ENCODE peak calls at places on chromosomes 7 and 10, in six cellular contexts. One of them, this sample, is unnamed.

GRCh38 chr10:68067029-68067428 is 8.1 kb downstream of the HERC4 start:
- DNase-seq in lower lobe of right lung: no peak
- DNase-seq in fibroblast of lung: no peak
- DNase-seq in naive thymus-derived CD4-positive, alpha-beta T cell: no peak
- DNase-seq in small intestine: no peak
- DNase-seq in aorta: no peak
- DNase-seq in this sample: no peak

GRCh38 chr10:49568235-49568634 is 29.3 kb upstream of the ERCC6 start:
- DNase-seq in aorta: no peak
- DNase-seq in naive thymus-derived CD4-positive, alpha-beta T cell: no peak
- DNase-seq in fibroblast of lung: peak; percentile 6
- DNase-seq in small intestine: no peak
- DNase-seq in lower lobe of right lung: no peak
- DNase-seq in this sample: no peak

GRCh38 chr7:24504871-24505270 is 68.4 kb upstream of the PALS2 start:
- DNase-seq in naive thymus-derived CD4-positive, alpha-beta T cell: no peak
- DNase-seq in fibroblast of lung: no peak
- DNase-seq in lower lobe of right lung: no peak
- DNase-seq in aorta: no peak
- DNase-seq in small intestine: no peak
- DNase-seq in this sample: no peak

GRCh38 chr7:35781200-35781701 is 19.6 kb upstream of the SEPTIN7 start:
- DNase-seq in fibroblast of lung: peak; percentile 76
- DNase-seq in naive thymus-derived CD4-positive, alpha-beta T cell: no peak
- DNase-seq in small intestine: no peak
- DNase-seq in aorta: no peak
- DNase-seq in lower lobe of right lung: no peak
- DNase-seq in this sample: no peak

GRCh38 chr10:72254891-72255568 is 18.7 kb upstream of the DDIT4 start:
- DNase-seq in naive thymus-derived CD4-positive, alpha-beta T cell: no peak
- DNase-seq in small intestine: peak; percentile 89
- DNase-seq in fibroblast of lung: peak; percentile 95
- DNase-seq in lower lobe of right lung: peak; percentile 89
- DNase-seq in aorta: peak; percentile 94
- DNase-seq in this sample: no peak

GRCh38 chr7:25101817-25102216 is 23.2 kb downstream of the CYCS start:
- DNase-seq in fibroblast of lung: no peak
- DNase-seq in small intestine: no peak
- DNase-seq in lower lobe of right lung: no peak
- DNase-seq in aorta: no peak
- DNase-seq in naive thymus-derived CD4-positive, alpha-beta T cell: no peak
- DNase-seq in this sample: no peak

GRCh38 chr10:22874189-22874854 is 53.5 kb upstream of the ARMC3 start:
- DNase-seq in lower lobe of right lung: no peak
- DNase-seq in small intestine: no peak
- DNase-seq in aorta: no peak
- DNase-seq in fibroblast of lung: no peak
- DNase-seq in naive thymus-derived CD4-positive, alpha-beta T cell: no peak
- DNase-seq in this sample: no peak

GRCh38 chr7:105611856-105612775 is 30.8 kb upstream of the EFCAB10 start:
- DNase-seq in aorta: peak; percentile 44
- DNase-seq in fibroblast of lung: peak; percentile 19
- DNase-seq in naive thymus-derived CD4-positive, alpha-beta T cell: no peak
- DNase-seq in small intestine: no peak
- DNase-seq in lower lobe of right lung: no peak
- DNase-seq in this sample: no peak

GRCh38 chr7:32846630-32847225 is 44.8 kb downstream of the KBTBD2 start:
- DNase-seq in fibroblast of lung: peak; percentile 73
- DNase-seq in small intestine: peak; percentile 83
- DNase-seq in lower lobe of right lung: peak; percentile 91
- DNase-seq in aorta: peak; percentile 96
- DNase-seq in naive thymus-derived CD4-positive, alpha-beta T cell: peak; percentile 87
- DNase-seq in this sample: peak; percentile 81

GRCh38 chr7:45590679-45591057 is 16.5 kb downstream of the ADCY1 start:
- DNase-seq in lower lobe of right lung: no peak
- DNase-seq in fibroblast of lung: no peak
- DNase-seq in naive thymus-derived CD4-positive, alpha-beta T cell: no peak
- DNase-seq in small intestine: no peak
- DNase-seq in aorta: peak; percentile 55
- DNase-seq in this sample: no peak

GRCh38 chr10:78831457-78831856 is 237.3 kb upstream of the ZMIZ1 start:
- DNase-seq in fibroblast of lung: no peak
- DNase-seq in lower lobe of right lung: no peak
- DNase-seq in aorta: no peak
- DNase-seq in naive thymus-derived CD4-positive, alpha-beta T cell: no peak
- DNase-seq in small intestine: no peak
- DNase-seq in this sample: no peak

GRCh38 chr7:86904949-86905834 is 154.3 kb downstream of the ELAPOR2 start:
- DNase-seq in naive thymus-derived CD4-positive, alpha-beta T cell: no peak
- DNase-seq in lower lobe of right lung: no peak
- DNase-seq in aorta: no peak
- DNase-seq in fibroblast of lung: peak; percentile 31
- DNase-seq in small intestine: peak; percentile 3
- DNase-seq in this sample: no peak

GRCh38 chr7:67817481-67817880 is 820.8 kb downstream of the TYW1 start:
- DNase-seq in aorta: no peak
- DNase-seq in naive thymus-derived CD4-positive, alpha-beta T cell: no peak
- DNase-seq in lower lobe of right lung: no peak
- DNase-seq in small intestine: no peak
- DNase-seq in fibroblast of lung: no peak
- DNase-seq in this sample: no peak

GRCh38 chr7:74526780-74527179 is 73.1 kb downstream of the GTF2IRD1 start:
- DNase-seq in naive thymus-derived CD4-positive, alpha-beta T cell: no peak
- DNase-seq in fibroblast of lung: no peak
- DNase-seq in aorta: no peak
- DNase-seq in small intestine: peak; percentile 16
- DNase-seq in lower lobe of right lung: no peak
- DNase-seq in this sample: no peak

GRCh38 chr7:416761-417624 is 102.7 kb downstream of the PDGFA start:
- DNase-seq in lower lobe of right lung: peak; percentile 41
- DNase-seq in fibroblast of lung: no peak
- DNase-seq in aorta: peak; percentile 76
- DNase-seq in naive thymus-derived CD4-positive, alpha-beta T cell: no peak
- DNase-seq in small intestine: no peak
- DNase-seq in this sample: no peak

GRCh38 chr10:21368022-21368582 is 157.4 kb downstream of the SKIDA1 start:
- DNase-seq in lower lobe of right lung: no peak
- DNase-seq in naive thymus-derived CD4-positive, alpha-beta T cell: no peak
- DNase-seq in fibroblast of lung: no peak
- DNase-seq in aorta: no peak
- DNase-seq in small intestine: no peak
- DNase-seq in this sample: no peak

GRCh38 chr10:69316313-69317059 is 38.2 kb downstream of the HK1 start:
- DNase-seq in fibroblast of lung: peak; percentile 35
- DNase-seq in aorta: no peak
- DNase-seq in lower lobe of right lung: no peak
- DNase-seq in small intestine: no peak
- DNase-seq in naive thymus-derived CD4-positive, alpha-beta T cell: no peak
- DNase-seq in this sample: no peak

GRCh38 chr10:28558923-28559508 is 26.1 kb downstream of the WAC start:
- DNase-seq in small intestine: no peak
- DNase-seq in fibroblast of lung: no peak
- DNase-seq in lower lobe of right lung: no peak
- DNase-seq in aorta: no peak
- DNase-seq in naive thymus-derived CD4-positive, alpha-beta T cell: no peak
- DNase-seq in this sample: no peak

GRCh38 chr10:101329341-101330032 is 24.5 kb upstream of the BTRC start:
- DNase-seq in lower lobe of right lung: no peak
- DNase-seq in fibroblast of lung: no peak
- DNase-seq in small intestine: no peak
- DNase-seq in naive thymus-derived CD4-positive, alpha-beta T cell: no peak
- DNase-seq in aorta: no peak
- DNase-seq in this sample: no peak

GRCh38 chr10:79203833-79204232 is 135.1 kb downstream of the ZMIZ1 start:
- DNase-seq in small intestine: no peak
- DNase-seq in lower lobe of right lung: no peak
- DNase-seq in naive thymus-derived CD4-positive, alpha-beta T cell: no peak
- DNase-seq in aorta: no peak
- DNase-seq in fibroblast of lung: no peak
- DNase-seq in this sample: no peak

GRCh38 chr7:97138830-97139229 is 21.3 kb downstream of the SDHAF3 start:
- DNase-seq in lower lobe of right lung: no peak
- DNase-seq in fibroblast of lung: no peak
- DNase-seq in aorta: no peak
- DNase-seq in small intestine: no peak
- DNase-seq in naive thymus-derived CD4-positive, alpha-beta T cell: no peak
- DNase-seq in this sample: no peak

GRCh38 chr7:73423519-73424485 is 9.8 kb upstream of the FZD9 start:
- DNase-seq in fibroblast of lung: peak; percentile 21
- DNase-seq in aorta: peak; percentile 78
- DNase-seq in lower lobe of right lung: no peak
- DNase-seq in naive thymus-derived CD4-positive, alpha-beta T cell: no peak
- DNase-seq in small intestine: no peak
- DNase-seq in this sample: no peak

GRCh38 chr10:58137813-58138212 is 129.9 kb downstream of the IPMK start:
- DNase-seq in lower lobe of right lung: no peak
- DNase-seq in small intestine: peak; percentile 84
- DNase-seq in aorta: no peak
- DNase-seq in fibroblast of lung: no peak
- DNase-seq in naive thymus-derived CD4-positive, alpha-beta T cell: no peak
- DNase-seq in this sample: no peak

DNA sequence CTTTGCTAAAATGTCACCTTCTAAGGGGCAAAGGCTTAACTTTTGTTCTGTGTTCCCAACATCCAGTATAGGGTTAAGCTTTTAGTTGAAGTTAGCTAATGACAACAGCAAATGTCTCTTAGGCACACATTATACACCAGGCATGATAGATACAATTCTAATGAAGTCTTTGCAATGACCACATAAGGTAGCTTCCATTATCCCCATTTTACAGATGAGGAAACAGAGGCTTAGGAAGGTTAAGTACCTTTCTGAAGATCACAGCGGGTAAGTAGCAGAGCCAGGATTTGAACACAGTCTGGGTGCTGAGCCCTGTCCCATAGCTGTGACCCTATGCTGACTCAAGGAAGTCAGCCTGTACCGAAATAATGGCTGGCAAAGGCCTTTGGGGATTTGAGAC is 1.9 kb downstream of the BUD31 start:
- DNase-seq in fibroblast of lung: no peak
- DNase-seq in aorta: no peak
- DNase-seq in lower lobe of right lung: no peak
- DNase-seq in small intestine: no peak
- DNase-seq in naive thymus-derived CD4-positive, alpha-beta T cell: no peak
- DNase-seq in this sample: no peak
- H3K4me3 ChIP-seq in fibroblast of lung: no peak overlapping the region
- H3K4me3 ChIP-seq in aorta: no peak overlapping the region
- H3K4me3 ChIP-seq in lower lobe of right lung: no peak overlapping the region
- H3K4me3 ChIP-seq in small intestine: no peak overlapping the region
- H3K4me3 ChIP-seq in naive thymus-derived CD4-positive, alpha-beta T cell: no peak overlapping the region
- H3K4me3 ChIP-seq in this sample: no peak overlapping the region

DNA sequence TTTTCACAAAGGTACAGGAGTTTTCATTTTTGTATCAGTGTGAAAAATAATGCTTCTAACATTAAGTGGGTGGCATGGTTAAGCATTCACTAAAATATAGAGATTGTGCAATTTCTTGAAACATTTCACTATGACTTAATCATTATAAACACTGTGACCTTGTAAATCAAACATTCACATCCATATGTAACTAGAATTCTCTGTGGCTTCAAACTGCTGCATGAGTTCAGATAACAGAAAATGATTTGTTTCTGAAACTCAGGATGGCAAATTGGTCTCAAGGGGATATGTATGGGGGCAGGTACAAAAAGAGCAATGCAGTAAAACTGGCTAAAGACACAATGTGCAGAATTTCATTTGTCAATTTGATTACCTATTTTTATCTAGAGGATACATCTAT is 3.8 kb downstream of the FAM133B start:
- DNase-seq in aorta: no peak
- DNase-seq in small intestine: no peak
- DNase-seq in lower lobe of right lung: no peak
- DNase-seq in naive thymus-derived CD4-positive, alpha-beta T cell: no peak
- DNase-seq in fibroblast of lung: peak; percentile 79
- DNase-seq in this sample: no peak
- H3K4me3 ChIP-seq in aorta: no peak overlapping the region
- H3K4me3 ChIP-seq in small intestine: no peak overlapping the region
- H3K4me3 ChIP-seq in lower lobe of right lung: no peak overlapping the region
- H3K4me3 ChIP-seq in naive thymus-derived CD4-positive, alpha-beta T cell: no peak overlapping the region
- H3K4me3 ChIP-seq in fibroblast of lung: no peak overlapping the region
- H3K4me3 ChIP-seq in this sample: no peak overlapping the region

GRCh38 chr10:29732918-29733317 is 98.1 kb upstream of the SVIL start:
- DNase-seq in aorta: no peak
- DNase-seq in lower lobe of right lung: no peak
- DNase-seq in small intestine: no peak
- DNase-seq in naive thymus-derived CD4-positive, alpha-beta T cell: no peak
- DNase-seq in fibroblast of lung: no peak
- DNase-seq in this sample: no peak
- H3K4me3 ChIP-seq in aorta: no peak overlapping the region
- H3K4me3 ChIP-seq in lower lobe of right lung: no peak overlapping the region
- H3K4me3 ChIP-seq in small intestine: no peak overlapping the region
- H3K4me3 ChIP-seq in naive thymus-derived CD4-positive, alpha-beta T cell: no peak overlapping the region
- H3K4me3 ChIP-seq in fibroblast of lung: no peak overlapping the region
- H3K4me3 ChIP-seq in this sample: no peak overlapping the region

GRCh38 chr10:12027539-12027938 is 15.1 kb downstream of the UPF2 start:
- DNase-seq in aorta: no peak
- DNase-seq in lower lobe of right lung: no peak
- DNase-seq in fibroblast of lung: no peak
- DNase-seq in naive thymus-derived CD4-positive, alpha-beta T cell: no peak
- DNase-seq in small intestine: no peak
- DNase-seq in this sample: no peak

GRCh38 chr10:12019343-12019971 is 23.2 kb downstream of the UPF2 start:
- DNase-seq in fibroblast of lung: peak; percentile 53
- DNase-seq in small intestine: no peak
- DNase-seq in naive thymus-derived CD4-positive, alpha-beta T cell: no peak
- DNase-seq in aorta: peak; percentile 20
- DNase-seq in lower lobe of right lung: no peak
- DNase-seq in this sample: no peak

GRCh38 chr10:12018438-12019342 is 23.9 kb downstream of the UPF2 start:
- DNase-seq in fibroblast of lung: peak; percentile 47
- DNase-seq in aorta: no peak
- DNase-seq in lower lobe of right lung: no peak
- DNase-seq in naive thymus-derived CD4-positive, alpha-beta T cell: no peak
- DNase-seq in small intestine: no peak
- DNase-seq in this sample: no peak

GRCh38 chr10:12020574-12020973 is 22.0 kb downstream of the UPF2 start:
- DNase-seq in fibroblast of lung: no peak
- DNase-seq in lower lobe of right lung: no peak
- DNase-seq in naive thymus-derived CD4-positive, alpha-beta T cell: no peak
- DNase-seq in aorta: no peak
- DNase-seq in small intestine: no peak
- DNase-seq in this sample: no peak

GRCh38 chr10:12022580-12023257 is 19.9 kb downstream of the UPF2 start:
- DNase-seq in fibroblast of lung: no peak
- DNase-seq in lower lobe of right lung: no peak
- DNase-seq in small intestine: peak; percentile 61
- DNase-seq in aorta: no peak
- DNase-seq in naive thymus-derived CD4-positive, alpha-beta T cell: no peak
- DNase-seq in this sample: no peak
- H3K4me3 ChIP-seq in fibroblast of lung: no peak overlapping the region
- H3K4me3 ChIP-seq in lower lobe of right lung: no peak overlapping the region
- H3K4me3 ChIP-seq in small intestine: no peak overlapping the region
- H3K4me3 ChIP-seq in aorta: no peak overlapping the region
- H3K4me3 ChIP-seq in naive thymus-derived CD4-positive, alpha-beta T cell: no peak overlapping the region
- H3K4me3 ChIP-seq in this sample: peak overlapping the region; percentile 18

This sample was measured in effector memory CD4-positive, alpha-beta T cell.